ENCODE peak calls at places on chromosomes 7 and 10, in nine cellular contexts. L is RPMI7951; X is uterus; W is epithelial cell of esophagus; R is stimulated activated CD4-positive, alpha-beta T cell treated with anti-CD3 and anti-CD28 coated beads, Interleukin-15, amount 100 ng/mL, for 1 hour; K is heart left ventricle; U is C1 segment of cervical spinal cord; N is suprapubic skin; A is non-pigmented ciliary epithelial cell. Q is an unnamed sample.
A peak's percentile ranks its signal among the peaks of the same experiment; 100 is the strongest.

GRCh38 chr10:96720422-96721206 is at the start of gene PIK3AP1:
- DNase-seq in L (no peak), X (peak; percentile 21), W (no peak), R (peak; percentile 18), K (peak; percentile 61), U (peak; percentile 9), N (no peak), A (no peak), Q (peak; percentile 74)

GRCh38 chr10:112307631-112308502 is 24.7 kb downstream of the TECTB start:
- DNase-seq in L (peak; percentile 46), X (no peak), W (peak; percentile 60), R (peak; percentile 5), K (peak; percentile 33), U (no peak), N (no peak), A (peak; percentile 14), Q (no peak)

GRCh38 chr10:46514899-46515298 is 41.6 kb downstream of the GPRIN2 start:
- DNase-seq in L (no peak), X (no peak), W (no peak), R (no peak), K (peak; percentile 6), U (no peak), N (no peak), A (no peak), Q (peak; percentile 29)

GRCh38 chr10:122487231-122487765 is 25.9 kb downstream of the HTRA1 start:
- DNase-seq in L (no peak), X (no peak), W (peak; percentile 50), R (no peak), K (peak; percentile 65), U (no peak), N (no peak), A (no peak), Q (peak; percentile 34)

GRCh38 chr7:2725178-2726105 is 37.4 kb downstream of the AMZ1 start:
- DNase-seq in L (no peak), X (peak; percentile 10), W (no peak), R (no peak), K (peak; percentile 22), U (no peak), N (peak; percentile 64), A (no peak), Q (peak; percentile 29)

GRCh38 chr7:154255324-154255723 is 203.1 kb downstream of the DPP6 start:
- DNase-seq in L (no peak), X (no peak), W (no peak), R (no peak), K (no peak), U (no peak), N (no peak), A (no peak), Q (no peak)

GRCh38 chr10:47283848-47284247 is 16.1 kb upstream of the GDF10 start:
- DNase-seq in L (no peak), X (no peak), W (no peak), R (no peak), K (no peak), U (no peak), N (peak; percentile 61), A (no peak), Q (no peak)

GRCh38 chr10:34854147-34854601 is 39.1 kb upstream of the PARD3 start:
- DNase-seq in L (peak; percentile 53), X (peak; percentile 22), W (peak; percentile 60), R (no peak), K (no peak), U (no peak), N (no peak), A (no peak), Q (no peak)

GRCh38 chr10:30215631-30216030 is 133.4 kb downstream of the MTPAP start:
- DNase-seq in L (peak; percentile 47), X (no peak), W (no peak), R (no peak), K (peak; percentile 66), U (no peak), N (no peak), A (no peak), Q (no peak)

GRCh38 chr7:131459256-131459655 is 97.2 kb downstream of the PODXL start:
- DNase-seq in L (peak; percentile 3), X (no peak), W (peak; percentile 40), R (no peak), K (no peak), U (no peak), N (no peak), A (no peak), Q (no peak)

GRCh38 chr7:130814753-130815152 is 80.7 kb upstream of the KLF14 start:
- DNase-seq in L (peak; percentile 53), X (no peak), W (peak; percentile 47), R (no peak), K (no peak), U (no peak), N (no peak), A (no peak), Q (no peak)

GRCh38 chr7:47611045-47611511 is 29.2 kb upstream of the TNS3 start:
- DNase-seq in L (no peak), X (no peak), W (no peak), R (no peak), K (no peak), U (no peak), N (no peak), A (no peak), Q (no peak)

GRCh38 chr7:20439786-20440185 is 109.1 kb downstream of the ITGB8 start:
- DNase-seq in L (no peak), X (no peak), W (no peak), R (no peak), K (no peak), U (no peak), N (no peak), A (no peak), Q (no peak)

GRCh38 chr10:71621783-71622526 is 97.6 kb downstream of the C10orf105 start:
- DNase-seq in L (peak; percentile 56), X (peak; percentile 52), W (peak; percentile 36), R (no peak), K (peak; percentile 60), U (peak; percentile 15), N (no peak), A (peak; percentile 14), Q (no peak)

GRCh38 chr10:129389194-129389593 is 77.8 kb upstream of the MGMT start:
- DNase-seq in L (no peak), X (no peak), W (no peak), R (no peak), K (no peak), U (no peak), N (no peak), A (no peak), Q (no peak)

GRCh38 chr10:128422221-128422620 is 296.0 kb upstream of the MKI67 start:
- DNase-seq in L (no peak), X (no peak), W (no peak), R (no peak), K (no peak), U (no peak), N (no peak), A (no peak), Q (no peak)

GRCh38 chr10:16967866-16968721 is 150.9 kb upstream of the RSU1 start:
- DNase-seq in L (peak; percentile 92), X (peak; percentile 43), W (peak; percentile 36), R (no peak), K (peak; percentile 59), U (no peak), N (no peak), A (peak; percentile 88), Q (no peak)

GRCh38 chr10:84293574-84294016 is 34.8 kb upstream of the CCSER2 start:
- DNase-seq in L (peak; percentile 16), X (no peak), W (no peak), R (no peak), K (no peak), U (no peak), N (no peak), A (no peak), Q (no peak)

GRCh38 chr7:56175086-56175760 is 59.0 kb upstream of the NUPR2 start:
- DNase-seq in L (no peak), X (peak; percentile 49), W (no peak), R (no peak), K (peak; percentile 43), U (no peak), N (no peak), A (no peak), Q (no peak)

GRCh38 chr10:3030765-3031164 is 36.6 kb upstream of the PFKP start:
- DNase-seq in L (no peak), X (no peak), W (no peak), R (no peak), K (no peak), U (no peak), N (no peak), A (no peak), Q (no peak)

GRCh38 chr7:4809091-4809591 is 33.7 kb downstream of the AP5Z1 start:
- DNase-seq in L (peak; percentile 18), X (no peak), W (no peak), R (peak; percentile 12), K (no peak), U (no peak), N (peak; percentile 76), A (no peak), Q (no peak)

GRCh38 chr10:130044067-130045061 is 66.3 kb downstream of the C10orf143 start:
- DNase-seq in L (no peak), X (no peak), W (no peak), R (no peak), K (no peak), U (no peak), N (no peak), A (no peak), Q (no peak)

GRCh38 chr10:44517635-44518034 is 132.7 kb upstream of the CXCL12 start:
- DNase-seq in L (no peak), X (no peak), W (no peak), R (no peak), K (no peak), U (no peak), N (no peak), A (no peak), Q (no peak)

GRCh38 chr10:100878291-100878910 is 34.4 kb upstream of the SLF2 start:
- DNase-seq in L (peak; percentile 63), X (peak; percentile 56), W (peak; percentile 77), R (no peak), K (peak; percentile 45), U (peak; percentile 22), N (no peak), A (peak; percentile 49), Q (no peak)

GRCh38 chr7:29486191-29486700 is 77.4 kb upstream of the PRR15 start:
- DNase-seq in L (no peak), X (no peak), W (no peak), R (no peak), K (no peak), U (peak; percentile 38), N (no peak), A (no peak), Q (no peak)

GRCh38 chr10:132406181-132406580 is 9.2 kb downstream of the PWWP2B start:
- DNase-seq in L (no peak), X (no peak), W (no peak), R (no peak), K (no peak), U (no peak), N (no peak), A (no peak), Q (no peak)

GRCh38 chr10:79335470-79336235 is 11.6 kb upstream of the PPIF start:
- DNase-seq in L (no peak), X (no peak), W (no peak), R (no peak), K (peak; percentile 29), U (peak; percentile 84), N (no peak), A (no peak), Q (peak; percentile 31)

GRCh38 chr10:30154561-30154960 is 95.2 kb upstream of the JCAD start:
- DNase-seq in L (no peak), X (no peak), W (no peak), R (no peak), K (no peak), U (no peak), N (no peak), A (no peak), Q (no peak)

GRCh38 chr10:62031522-62031921 is 130.0 kb downstream of the ARID5B start:
- DNase-seq in L (no peak), X (no peak), W (no peak), R (no peak), K (no peak), U (no peak), N (no peak), A (no peak), Q (no peak)

GRCh38 chr7:73737491-73738219 is 947 bp downstream of the ABHD11 start:
- DNase-seq in L (no peak), X (no peak), W (no peak), R (no peak), K (no peak), U (no peak), N (no peak), A (no peak), Q (no peak)

GRCh38 chr7:155374276-155375252 is 76.9 kb downstream of the INSIG1 start:
- DNase-seq in L (no peak), X (no peak), W (no peak), R (no peak), K (no peak), U (no peak), N (no peak), A (no peak), Q (no peak)